ENCODE peak calls at places on chromosome 20, in eight cellular contexts. W is uterus; Q is right atrium auricular region; M is IMR-90; G is GM12865; O is MCF 10A; U is CD8-positive, alpha-beta T cell; T is AG09309. R is an unnamed sample.

GRCh38 chr20:9498322-9498721 is 16.1 kb upstream of the LAMP5 start:
- DNase-seq in W (no peak), M (peak), T (no peak), Q (no peak), O (peak), U (no peak), G (no peak), R (no peak)

GRCh38 chr20:53369871-53370270 is 223.8 kb downstream of the ZNF217 start:
- DNase-seq in M (no peak), W (no peak), G (no peak), U (no peak), O (no peak), Q (no peak), T (no peak), R (no peak)

GRCh38 chr20:63268671-63269439 is 3.8 kb upstream of the ARFGAP1 start:
- DNase-seq in T (no peak), U (no peak), W (no peak), M (no peak), Q (no peak), O (no peak), G (no peak), R (no peak)

GRCh38 chr20:48951041-48951440 is 29.5 kb downstream of the ARFGEF2 start:
- DNase-seq in O (no peak), W (no peak), U (no peak), T (no peak), G (no peak), Q (no peak), M (no peak), R (no peak)

GRCh38 chr20:6492396-6493055 is 275.0 kb upstream of the BMP2 start:
- DNase-seq in Q (no peak), G (no peak), T (no peak), W (no peak), U (no peak), O (no peak), M (peak), R (no peak)

GRCh38 chr20:64080013-64080812 is at the start of gene OPRL1:
- DNase-seq in O (no peak), M (no peak), U (no peak), T (no peak), Q (peak), W (no peak), G (peak), R (no peak)

GRCh38 chr20:62875419-62876355 is 14.1 kb upstream of the TCFL5 start:
- DNase-seq in U (no peak), W (peak), T (peak), G (no peak), M (peak), O (peak), Q (peak), R (no peak)

GRCh38 chr20:49397525-49397924 is 84.9 kb downstream of the KCNB1 start:
- DNase-seq in U (no peak), W (no peak), O (peak), T (no peak), Q (peak), M (peak), G (no peak), R (no peak)

GRCh38 chr20:61699184-61700066 is 366.3 kb downstream of the TAF4 start:
- DNase-seq in G (no peak), T (no peak), O (no peak), Q (no peak), M (no peak), U (no peak), W (no peak), R (no peak)

GRCh38 chr20:49685809-49686208 is 27.9 kb downstream of the B4GALT5 start:
- DNase-seq in G (no peak), W (no peak), O (peak), Q (no peak), T (peak), M (peak), U (no peak), R (no peak)

GRCh38 chr20:6575912-6576391 is 191.5 kb upstream of the BMP2 start:
- DNase-seq in W (no peak), O (no peak), G (peak), M (peak), U (no peak), T (no peak), Q (no peak), R (no peak)

GRCh38 chr20:10433014-10433622 is 904 bp downstream of the MKKS start:
- DNase-seq in O (no peak), T (no peak), U (no peak), W (no peak), G (peak), M (peak), Q (no peak), R (no peak)

GRCh38 chr20:37539424-37539823 is 11.7 kb upstream of the BLCAP start:
- DNase-seq in Q (no peak), G (no peak), W (no peak), O (no peak), M (no peak), U (no peak), T (no peak), R (no peak)

GRCh38 chr20:24949756-24950127 is 673 bp downstream of the CST7 start:
- DNase-seq in O (no peak), T (no peak), M (no peak), G (peak), Q (no peak), U (peak), W (no peak), R (no peak)

GRCh38 chr20:54086444-54087134 is 16.2 kb upstream of the BCAS1 start:
- DNase-seq in T (peak), M (peak), Q (no peak), W (no peak), U (no peak), O (no peak), G (no peak), R (no peak)

GRCh38 chr20:15012551-15012950 is 675.1 kb upstream of the FLRT3 start:
- DNase-seq in U (no peak), O (no peak), M (no peak), T (no peak), Q (no peak), G (no peak), W (no peak), R (no peak)

GRCh38 chr20:64003970-64004725 is 23.2 kb downstream of the PRPF6 start:
- DNase-seq in O (no peak), T (no peak), G (no peak), M (no peak), Q (no peak), U (no peak), W (no peak), R (no peak)

GRCh38 chr20:51097334-51098176 is 74.6 kb upstream of the KCNG1 start:
- DNase-seq in T (no peak), W (no peak), U (no peak), O (no peak), Q (no peak), G (no peak), M (no peak), R (no peak)

GRCh38 chr20:39800548-39800947 is 838.4 kb downstream of the DHX35 start:
- DNase-seq in W (peak), O (peak), U (no peak), Q (no peak), T (peak), G (peak), M (peak), R (no peak)

GRCh38 chr20:50034567-50035170 is 51.9 kb downstream of the SNAI1 start:
- DNase-seq in T (no peak), O (peak), Q (no peak), U (no peak), M (peak), G (no peak), W (peak), R (no peak)

GRCh38 chr20:49668181-49668877 is 45.3 kb downstream of the B4GALT5 start:
- DNase-seq in O (no peak), Q (no peak), M (no peak), U (peak), T (no peak), G (peak), W (no peak), R (peak)

GRCh38 chr20:45153756-45154155 is 20.9 kb upstream of the PI3 start:
- DNase-seq in U (no peak), W (no peak), M (no peak), O (no peak), G (peak), Q (no peak), T (no peak), R (no peak)

GRCh38 chr20:41063442-41063841 is 34.8 kb downstream of the TOP1 start:
- DNase-seq in M (no peak), G (no peak), Q (no peak), T (no peak), W (no peak), O (no peak), U (no peak), R (no peak)

GRCh38 chr20:32893878-32894483 is 35.3 kb downstream of the EFCAB8 start:
- DNase-seq in W (no peak), Q (no peak), O (peak), T (no peak), U (no peak), M (peak), G (peak), R (no peak)

GRCh38 chr20:23212482-23212881 is 126.4 kb upstream of the CD93 start:
- DNase-seq in T (no peak), M (no peak), G (no peak), Q (no peak), U (no peak), W (no peak), O (no peak), R (no peak)

GRCh38 chr20:54078296-54078695 is 7.9 kb upstream of the BCAS1 start:
- DNase-seq in M (no peak), T (no peak), U (peak), Q (no peak), G (peak), O (no peak), W (no peak), R (no peak)

GRCh38 chr20:63224272-63225081 is 8.5 kb upstream of the YTHDF1 start:
- DNase-seq in O (peak), M (peak), T (no peak), Q (no peak), W (peak), U (no peak), G (no peak), R (no peak)

GRCh38 chr20:38729767-38730166 is 5.5 kb downstream of the SLC32A1 start:
- DNase-seq in M (no peak), G (no peak), Q (no peak), O (no peak), W (no peak), U (no peak), T (no peak), R (no peak)

GRCh38 chr20:33909331-33909921 is 84.3 kb upstream of the RALY start:
- DNase-seq in T (peak), W (no peak), G (no peak), M (peak), O (peak), U (no peak), Q (peak), R (no peak)

GRCh38 chr20:53942121-53942816 is 128.1 kb downstream of the BCAS1 start:
- DNase-seq in U (no peak), G (peak), T (no peak), O (no peak), M (no peak), W (no peak), Q (no peak), R (peak)

GRCh38 chr20:32474967-32475819 is 109.9 kb downstream of the NOL4L start:
- DNase-seq in O (peak), G (peak), W (peak), T (peak), Q (peak), M (peak), U (no peak), R (no peak)

GRCh38 chr20:63102720-63103375 is 96.1 kb upstream of the BHLHE23 start:
- DNase-seq in W (peak), O (no peak), Q (peak), G (peak), M (peak), U (peak), T (no peak), R (peak)

GRCh38 chr20:63006611-63007471 is at the start of gene BHLHE23:
- DNase-seq in M (no peak), G (no peak), T (no peak), W (no peak), O (no peak), Q (no peak), U (no peak), R (peak)

GRCh38 chr20:42138711-42139110 is 520.5 kb upstream of the CHD6 start:
- DNase-seq in M (no peak), O (no peak), U (no peak), Q (no peak), T (no peak), W (no peak), G (no peak), R (no peak)

GRCh38 chr20:51931321-51931720 is 129.0 kb upstream of the SALL4 start:
- DNase-seq in G (no peak), T (no peak), U (no peak), W (no peak), Q (no peak), O (no peak), M (no peak), R (no peak)

GRCh38 chr20:17617212-17617867 is 47.5 kb downstream of the DSTN start:
- DNase-seq in T (no peak), W (peak), Q (peak), M (no peak), U (peak), O (peak), G (peak), R (peak)

GRCh38 chr20:13533946-13534345 is 104.8 kb downstream of the TASP1 start:
- DNase-seq in G (no peak), Q (no peak), W (no peak), T (no peak), O (no peak), U (no peak), M (no peak), R (no peak)

GRCh38 chr20:64106435-64106961 is 867 bp downstream of the NPBWR2 start:
- DNase-seq in G (no peak), U (no peak), M (no peak), T (no peak), W (no peak), O (no peak), Q (no peak), R (no peak)

DNA sequence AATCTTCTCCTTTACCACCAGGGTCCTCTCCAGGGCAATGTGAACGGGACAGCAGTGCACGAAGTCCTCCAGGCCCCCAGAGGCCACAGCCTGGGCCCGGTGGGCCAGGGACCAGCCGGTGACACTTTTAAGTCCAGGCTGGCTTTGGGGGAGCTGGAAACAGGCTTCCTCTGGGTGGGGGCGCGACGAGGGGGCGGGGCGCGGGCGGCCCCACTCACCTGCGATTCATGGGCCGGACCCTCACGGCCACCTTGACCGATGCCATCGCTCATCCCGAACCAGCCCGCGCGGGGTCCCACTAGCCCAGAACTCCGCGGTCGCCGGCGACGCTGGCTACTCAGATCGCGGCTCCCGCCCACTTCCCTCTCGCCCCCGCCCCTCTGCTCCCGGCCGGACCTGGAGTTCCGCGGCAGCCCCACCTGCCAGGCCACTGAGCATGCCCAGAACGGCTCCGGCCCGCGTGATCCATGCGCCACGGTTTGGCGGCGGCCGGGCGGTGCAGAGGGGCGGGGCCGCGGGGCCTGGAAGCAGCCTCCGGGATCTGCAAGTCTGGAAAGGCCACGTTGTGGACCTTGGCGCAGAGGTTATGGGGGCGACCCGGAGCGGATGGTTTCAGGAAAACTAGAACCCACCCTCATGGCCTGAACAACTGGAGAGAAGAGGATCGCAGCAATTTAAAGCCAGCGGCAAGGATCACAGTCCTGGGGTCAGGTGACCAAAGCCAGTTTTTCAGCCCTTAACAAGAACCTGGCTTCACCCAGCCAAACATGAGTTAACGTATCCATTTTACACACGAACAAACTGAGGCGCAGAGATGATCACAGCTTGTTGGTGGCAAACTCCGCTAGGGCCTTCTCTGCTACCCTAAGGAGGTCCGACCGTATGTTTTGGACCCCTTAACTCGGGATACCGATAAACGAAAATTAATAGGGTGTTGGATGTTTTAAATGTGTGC is at the start of gene KIF16B:
- DNase-seq in O (peak), G (peak), U (peak), M (peak), W (peak), T (no peak), Q (peak), R (peak)
- TF ChIP-seq CTCF in O (peak), G (no peak), U (no peak), M (no peak), W (peak), T (no peak), Q (no peak), R (no peak)

DNA sequence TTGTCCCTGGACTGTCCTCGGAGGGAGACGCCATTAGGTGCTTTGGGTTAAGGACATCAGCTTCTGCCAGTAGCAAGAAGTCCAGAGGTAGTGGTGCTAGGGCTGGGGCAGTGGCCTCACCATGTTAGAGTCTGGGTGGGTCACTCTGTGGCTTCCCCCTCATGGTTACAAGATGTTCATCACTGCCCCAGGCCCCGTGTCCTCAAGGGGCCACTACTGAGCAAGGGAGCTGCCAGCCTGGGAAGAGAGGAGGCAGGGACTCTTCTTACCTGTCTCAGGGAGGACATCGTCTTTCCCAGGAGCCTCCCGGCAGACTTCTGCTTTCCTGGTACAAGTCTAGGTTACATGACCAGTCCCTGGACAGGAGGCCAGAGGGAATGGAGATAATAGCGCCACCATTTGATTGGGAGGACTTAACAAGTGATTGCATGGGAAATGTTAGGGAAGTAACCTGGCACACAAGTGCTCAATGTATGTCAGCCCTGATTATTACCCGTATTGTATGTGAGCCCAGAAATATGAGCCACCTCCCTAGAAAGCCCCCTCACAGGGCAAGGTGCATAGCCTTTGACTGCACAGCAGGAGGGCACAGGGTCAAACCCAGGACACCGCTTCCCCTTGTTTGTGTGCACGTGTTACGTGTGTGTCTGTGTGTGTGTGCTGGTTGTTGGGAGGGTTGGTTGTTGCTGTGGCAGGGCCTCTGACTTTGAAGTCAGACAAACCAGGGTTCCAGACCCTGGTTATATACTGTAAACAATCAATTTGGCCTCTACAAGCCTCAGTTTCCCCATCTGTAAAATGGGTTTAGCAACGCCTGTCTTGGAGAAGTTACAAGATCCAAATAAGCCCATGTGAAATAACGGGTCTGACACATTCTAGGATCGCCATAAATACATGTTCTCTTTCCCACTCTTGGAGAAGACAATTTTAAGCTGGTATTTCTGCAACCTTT is 30.0 kb downstream of the SIRPA start:
- DNase-seq in W (no peak), Q (no peak), T (no peak), M (no peak), U (no peak), G (no peak), O (no peak), R (no peak)
- TF ChIP-seq CTCF in W (no peak), Q (no peak), T (no peak), M (no peak), U (no peak), G (no peak), O (no peak), R (no peak)

GRCh38 chr20:5328228-5328627 is 11.5 kb upstream of the PROKR2 start:
- DNase-seq in Q (no peak), U (no peak), M (no peak), T (no peak), W (no peak), G (no peak), O (no peak), R (no peak)

GRCh38 chr20:5331340-5331739 is 14.6 kb upstream of the PROKR2 start:
- DNase-seq in O (no peak), M (no peak), Q (no peak), G (no peak), U (no peak), W (no peak), T (no peak), R (no peak)
- TF ChIP-seq CTCF in O (no peak), M (no peak), Q (no peak), G (no peak), U (no peak), W (no peak), T (no peak), R (no peak)

GRCh38 chr20:12210591-12210990 is 292.9 kb downstream of the BTBD3 start:
- DNase-seq in T (no peak), G (no peak), Q (no peak), M (no peak), U (no peak), O (no peak), W (no peak), R (no peak)

GRCh38 chr20:12203399-12203798 is 285.7 kb downstream of the BTBD3 start:
- DNase-seq in O (no peak), T (no peak), W (no peak), Q (no peak), U (no peak), G (no peak), M (no peak), R (no peak)

GRCh38 chr20:12203981-12204380 is 286.3 kb downstream of the BTBD3 start:
- DNase-seq in G (no peak), O (no peak), Q (no peak), M (no peak), T (no peak), U (no peak), W (no peak), R (no peak)

GRCh38 chr20:12207875-12208274 is 290.2 kb downstream of the BTBD3 start:
- DNase-seq in M (peak), G (no peak), W (no peak), O (peak), U (no peak), T (no peak), Q (no peak), R (no peak)
- TF ChIP-seq CTCF in M (peak), G (peak), W (no peak), O (peak), U (no peak), T (peak), Q (peak), R (no peak)

DNA sequence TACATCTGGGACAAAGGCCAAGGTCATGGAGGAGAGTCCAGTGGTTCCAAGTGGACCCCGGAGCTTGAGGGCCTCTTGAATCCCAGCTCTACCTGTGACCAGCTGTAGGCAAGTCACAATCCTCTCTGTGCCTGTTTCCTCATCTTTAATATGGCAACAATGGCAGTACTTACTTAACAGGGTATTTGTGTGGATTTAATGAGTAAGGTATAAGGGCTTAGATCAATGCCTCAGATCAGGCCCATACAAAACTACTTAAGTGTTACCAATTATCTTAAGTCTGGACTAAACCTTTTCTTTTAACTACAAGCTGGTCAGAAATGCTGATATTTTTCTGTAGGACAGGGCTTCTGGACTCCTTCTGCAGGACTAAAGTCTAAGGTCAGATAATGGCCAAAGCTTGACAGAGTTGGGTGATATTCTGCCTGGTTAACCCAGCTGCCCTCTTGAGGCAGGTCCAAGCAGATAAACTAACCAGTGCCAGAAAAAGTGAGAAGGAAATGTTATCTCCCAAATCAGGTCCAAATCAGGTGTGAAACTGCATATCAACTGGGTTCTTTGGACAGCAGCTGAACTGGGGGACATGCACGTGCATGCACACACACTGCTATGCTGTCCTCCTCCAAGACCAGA is 2.2 kb downstream of the SULF2 start:
- DNase-seq in G (no peak), O (no peak), M (no peak), T (no peak), W (no peak), Q (no peak), U (no peak), R (no peak)
- TF ChIP-seq CTCF in G (no peak), O (no peak), M (no peak), T (no peak), W (no peak), Q (no peak), U (no peak), R (no peak)

GRCh38 chr20:46544576-46544975 is 5.9 kb downstream of the OCSTAMP start:
- DNase-seq in W (no peak), Q (no peak), T (no peak), O (no peak), G (no peak), U (no peak), M (peak), R (no peak)
- TF ChIP-seq CTCF in W (no peak), Q (no peak), T (peak), O (no peak), G (peak), U (no peak), M (no peak), R (no peak)

R was measured in activated B cell treated with CpG ODN at 0.5 μM for 24 hours.